ENCODE peak calls at places on chromosomes 13 and 19, in nine cellular contexts. G, F, Y, I, W, A, M, J and X are unnamed samples.

GRCh38 chr13:51806571-51806970 is 2.6 kb upstream of the DHRS12 start:
- DNase-seq in I (no peak), Y (no peak), A (peak; percentile 11), F (no peak), J (no peak), M (no peak), G (no peak), W (no peak), X (no peak)

GRCh38 chr19:51799311-51799997 is 4.5 kb downstream of the FPR3 start:
- DNase-seq in A (peak; percentile 98), F (peak; percentile 45), J (no peak), W (peak; percentile 80), M (no peak), I (peak; percentile 93), Y (peak; percentile 78), G (peak; percentile 90), X (peak; percentile 40)

GRCh38 chr19:50384685-50385535 is 763 bp downstream of the POLD1 start:
- DNase-seq in A (peak; percentile 50), J (no peak), Y (no peak), W (no peak), G (no peak), I (peak; percentile 53), M (no peak), F (peak; percentile 16), X (no peak)

GRCh38 chr13:32472194-32472621 is 44.3 kb upstream of the N4BP2L1 start:
- DNase-seq in Y (no peak), I (no peak), G (no peak), J (no peak), F (no peak), M (no peak), A (no peak), W (no peak), X (no peak)

GRCh38 chr19:18062043-18062442 is 24.7 kb downstream of the IL12RB1 start:
- DNase-seq in F (no peak), M (peak; percentile 55), Y (no peak), W (no peak), J (no peak), A (no peak), G (no peak), I (no peak), X (no peak)

GRCh38 chr19:12580180-12580694 is 29.0 kb upstream of the ZNF564 start:
- DNase-seq in M (no peak), F (peak; percentile 74), J (no peak), G (no peak), I (peak; percentile 23), A (peak; percentile 83), Y (no peak), W (no peak), X (no peak)

GRCh38 chr13:114102521-114103288 is 29.7 kb downstream of the RASA3 start:
- DNase-seq in G (peak; percentile 60), I (no peak), Y (peak; percentile 11), A (no peak), M (peak; percentile 48), J (no peak), W (peak; percentile 44), F (no peak), X (no peak)

GRCh38 chr13:60755380-60756163 is 358.6 kb downstream of the TDRD3 start:
- DNase-seq in M (peak; percentile 68), F (peak; percentile 12), G (no peak), W (no peak), J (no peak), Y (no peak), I (no peak), A (no peak), X (no peak)